ENCODE peak calls at places on chromosomes 3 and 15, in seven cellular contexts. K is cardiac fibroblast, G is heart left ventricle, R is astrocyte of the spinal cord, L is GM10248, F is thyroid gland, O is bronchial epithelial cell. M is an unnamed sample.

GRCh38 chr15:31932581-31932980 is 97.7 kb upstream of the CHRNA7 start:
- DNase-seq in K (no peak), G (no peak), R (peak), L (no peak), F (no peak), O (no peak), M (no peak)

GRCh38 chr3:170471149-170471548 is 52.5 kb downstream of the CLDN11 start:
- DNase-seq in K (no peak), G (no peak), R (no peak), L (no peak), F (no peak), O (no peak), M (no peak)

GRCh38 chr3:18870074-18870640 is 278.2 kb upstream of the KCNH8 start:
- DNase-seq in K (no peak), G (no peak), R (no peak), L (no peak), F (no peak), O (no peak), M (no peak)

GRCh38 chr3:141699907-141700306 is 38.2 kb upstream of the RNF7 start:
- DNase-seq in K (peak), G (no peak), R (no peak), L (no peak), F (peak), O (no peak), M (no peak)

GRCh38 chr15:34116620-34117019 is 14.7 kb downstream of the PGBD4 start:
- DNase-seq in K (no peak), G (no peak), R (no peak), L (no peak), F (no peak), O (no peak), M (no peak)

GRCh38 chr3:31094048-31094447 is 199.6 kb upstream of the GADL1 start:
- DNase-seq in K (no peak), G (no peak), R (no peak), L (no peak), F (no peak), O (peak), M (no peak)

GRCh38 chr15:29050870-29051269 is 165.1 kb downstream of the APBA2 start:
- DNase-seq in K (peak), G (no peak), R (peak), L (no peak), F (no peak), O (no peak), M (no peak)

GRCh38 chr3:148255981-148256969 is 441.4 kb upstream of the AGTR1 start:
- DNase-seq in K (no peak), G (no peak), R (no peak), L (no peak), F (no peak), O (no peak), M (no peak)

GRCh38 chr15:33310481-33311311 is at the start of gene RYR3:
- DNase-seq in K (peak), G (no peak), R (peak), L (no peak), F (peak), O (peak), M (no peak)

GRCh38 chr3:142106536-142106935 is 42.8 kb downstream of the TFDP2 start:
- DNase-seq in K (no peak), G (no peak), R (no peak), L (no peak), F (no peak), O (no peak), M (no peak)

GRCh38 chr3:170081079-170081741 is 43.4 kb downstream of the GPR160 start:
- DNase-seq in K (peak), G (no peak), R (peak), L (no peak), F (no peak), O (no peak), M (no peak)

GRCh38 chr3:139222100-139222657 is 121.6 kb upstream of the MRPS22 start:
- DNase-seq in K (no peak), G (no peak), R (no peak), L (no peak), F (no peak), O (no peak), M (no peak)

GRCh38 chr15:29045717-29046116 is 159.9 kb downstream of the APBA2 start:
- DNase-seq in K (no peak), G (no peak), R (peak), L (no peak), F (no peak), O (peak), M (no peak)

GRCh38 chr3:155192957-155193746 is 100.3 kb downstream of the STRIT1 start:
- DNase-seq in K (no peak), G (no peak), R (no peak), L (no peak), F (no peak), O (no peak), M (no peak)

GRCh38 chr3:43081796-43082195 is 24.1 kb downstream of the POMGNT2 start:
- DNase-seq in K (no peak), G (no peak), R (no peak), L (no peak), F (no peak), O (no peak), M (no peak)

GRCh38 chr15:75104804-75105557 is 81.6 kb downstream of the PPCDC start:
- DNase-seq in K (peak), G (no peak), R (peak), L (peak), F (peak), O (peak), M (peak)

GRCh38 chr3:175163686-175164085 is 304.6 kb downstream of the NAALADL2 start:
- DNase-seq in K (no peak), G (no peak), R (peak), L (no peak), F (peak), O (peak), M (no peak)

GRCh38 chr3:38136272-38136806 is 588 bp downstream of the ACAA1 start:
- DNase-seq in K (no peak), G (no peak), R (no peak), L (no peak), F (peak), O (no peak), M (peak)

GRCh38 chr3:115245437-115245836 is 98.3 kb upstream of the ZBTB20 start:
- DNase-seq in K (peak), G (no peak), R (peak), L (no peak), F (no peak), O (peak), M (no peak)

GRCh38 chr3:152609891-152610290 is 225.0 kb upstream of the P2RY1 start:
- DNase-seq in K (no peak), G (no peak), R (no peak), L (no peak), F (peak), O (no peak), M (no peak)

GRCh38 chr15:41848595-41848994 is 9.9 kb downstream of the PLA2G4B start:
- DNase-seq in K (no peak), G (no peak), R (no peak), L (no peak), F (no peak), O (no peak), M (no peak)

GRCh38 chr3:115351193-115351592 is 204.1 kb upstream of the ZBTB20 start:
- DNase-seq in K (no peak), G (no peak), R (no peak), L (no peak), F (no peak), O (no peak), M (no peak)

GRCh38 chr3:65659396-65659795 is 379.3 kb downstream of the MAGI1 start:
- DNase-seq in K (no peak), G (no peak), R (no peak), L (no peak), F (no peak), O (no peak), M (no peak)

GRCh38 chr15:90869601-90870353 is 1.4 kb downstream of the FURIN start:
- DNase-seq in K (peak), G (peak), R (peak), L (no peak), F (peak), O (peak), M (no peak)

DNA sequence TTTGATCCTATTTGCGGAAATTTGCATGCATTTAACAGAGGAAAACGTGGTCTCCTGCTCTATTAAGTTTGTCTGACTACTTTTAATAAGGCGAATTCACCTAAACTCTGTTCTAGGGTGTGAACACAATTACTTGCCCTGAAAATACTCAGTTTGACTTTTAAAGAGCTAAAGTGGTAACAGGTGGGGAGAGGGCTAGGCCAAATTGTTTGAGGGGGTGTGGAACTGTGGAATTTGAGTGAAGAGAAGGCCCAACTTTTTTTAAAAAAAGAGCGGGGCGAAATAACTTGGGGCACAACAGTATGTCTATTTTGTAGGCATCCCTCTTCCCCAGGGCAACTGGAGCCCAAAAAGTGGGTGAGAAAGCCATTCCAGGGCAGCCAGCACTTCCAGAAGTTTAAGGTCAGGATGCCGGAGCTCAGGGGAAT is 580 bp upstream of the FXR1 start:
- DNase-seq in K (no peak), G (no peak), R (no peak), L (no peak), F (no peak), O (no peak), M (no peak)
- TF ChIP-seq CTCF in K (no peak), G (no peak), R (no peak), L (no peak), F (no peak), O (no peak), M (no peak)

GRCh38 chr3:185280572-185281365 is 26.9 kb upstream of the EHHADH start:
- DNase-seq in K (peak), G (no peak), R (peak), L (peak), F (no peak), O (peak), M (peak)
- TF ChIP-seq CTCF in K (peak), G (peak), R (peak), L (peak), F (peak), O (peak), M (peak)

GRCh38 chr3:100556656-100557310 is 52.6 kb upstream of the ADGRG7 start:
- DNase-seq in K (peak), G (no peak), R (peak), L (no peak), F (no peak), O (peak), M (no peak)

GRCh38 chr3:100558233-100558632 is 51.2 kb upstream of the ADGRG7 start:
- DNase-seq in K (no peak), G (no peak), R (no peak), L (no peak), F (no peak), O (no peak), M (no peak)

GRCh38 chr3:100548053-100548452 is 55.6 kb downstream of the TMEM45A start:
- DNase-seq in K (no peak), G (no peak), R (no peak), L (no peak), F (no peak), O (peak), M (no peak)

GRCh38 chr3:100554373-100554676 is 55.1 kb upstream of the ADGRG7 start:
- DNase-seq in K (no peak), G (no peak), R (no peak), L (no peak), F (no peak), O (no peak), M (no peak)

DNA sequence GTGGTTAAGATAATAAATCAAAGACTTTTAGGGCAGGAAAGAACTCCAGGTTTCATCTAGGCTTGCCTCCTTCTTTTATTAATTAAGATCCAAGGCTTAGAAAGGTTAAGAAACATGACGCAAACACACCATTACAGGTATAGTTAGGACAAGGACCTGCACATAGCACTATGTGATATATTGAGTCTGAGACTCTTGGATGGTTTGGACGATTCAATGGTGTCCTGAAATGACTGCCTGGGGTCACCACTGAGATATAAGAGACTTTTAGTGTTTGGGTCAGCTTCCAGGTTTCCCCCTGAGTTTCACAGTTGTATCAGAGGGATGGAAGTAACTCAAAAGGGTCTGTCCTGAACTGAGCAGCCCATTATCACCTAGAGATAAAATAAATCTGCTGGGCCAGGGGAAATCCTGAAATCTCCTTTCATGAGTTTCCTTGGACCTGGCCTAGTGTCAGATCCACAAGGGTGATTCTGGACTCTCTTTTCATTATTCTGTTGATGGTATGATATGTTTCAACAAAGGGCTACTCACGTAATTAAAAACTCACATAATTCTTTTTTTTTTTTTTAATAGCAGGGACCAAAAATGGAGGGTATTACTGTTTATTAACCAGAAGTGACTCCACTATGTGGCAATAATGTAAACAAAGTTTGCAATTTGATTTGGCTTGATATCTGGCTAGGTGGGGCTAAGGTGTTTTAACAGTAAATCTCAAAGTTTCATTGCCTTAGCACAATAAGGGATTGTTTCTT is 55.6 kb upstream of the ADGRG7 start:
- DNase-seq in K (no peak), G (no peak), R (no peak), L (no peak), F (no peak), O (no peak), M (no peak)
- TF ChIP-seq CTCF in K (no peak), G (no peak), R (no peak), L (no peak), F (no peak), O (no peak), M (no peak)

DNA sequence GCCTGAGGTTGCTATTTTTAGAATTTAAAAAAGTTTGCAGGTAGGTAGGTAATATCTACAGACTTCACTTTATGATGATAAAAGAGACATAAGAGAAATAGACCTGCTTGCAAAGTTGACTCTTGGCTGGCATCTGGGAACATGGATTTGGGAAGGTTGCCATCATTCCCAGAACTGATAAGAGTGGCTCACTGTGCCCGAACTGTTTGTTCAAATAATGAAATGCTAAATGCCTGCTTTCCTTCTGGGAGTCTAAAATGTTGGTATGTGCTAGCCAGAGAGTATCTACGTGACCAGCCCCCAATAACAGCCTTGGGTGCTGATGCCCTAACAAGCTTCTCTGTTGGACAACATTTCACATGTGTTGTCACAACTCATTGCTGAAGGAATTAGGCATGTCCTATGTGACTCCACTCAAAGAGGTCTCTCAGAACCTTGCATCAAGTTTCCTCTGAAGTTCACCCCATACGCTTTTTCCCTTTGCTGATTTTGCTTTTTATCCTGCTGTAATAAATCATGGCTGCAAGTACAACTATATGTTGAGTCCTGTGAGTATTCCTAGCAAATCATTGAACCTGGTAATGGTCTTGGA is 95.5 kb downstream of the FHIT start:
- DNase-seq in K (no peak), G (no peak), R (no peak), L (no peak), F (no peak), O (no peak), M (no peak)
- TF ChIP-seq CTCF in K (no peak), G (no peak), R (no peak), L (no peak), F (no peak), O (no peak), M (no peak)

GRCh38 chr3:107493134-107493533 is 29.6 kb upstream of the BBX start:
- DNase-seq in K (no peak), G (no peak), R (no peak), L (no peak), F (no peak), O (no peak), M (no peak)
- TF ChIP-seq CTCF in K (no peak), G (no peak), R (no peak), L (no peak), F (no peak), O (no peak), M (no peak)

DNA sequence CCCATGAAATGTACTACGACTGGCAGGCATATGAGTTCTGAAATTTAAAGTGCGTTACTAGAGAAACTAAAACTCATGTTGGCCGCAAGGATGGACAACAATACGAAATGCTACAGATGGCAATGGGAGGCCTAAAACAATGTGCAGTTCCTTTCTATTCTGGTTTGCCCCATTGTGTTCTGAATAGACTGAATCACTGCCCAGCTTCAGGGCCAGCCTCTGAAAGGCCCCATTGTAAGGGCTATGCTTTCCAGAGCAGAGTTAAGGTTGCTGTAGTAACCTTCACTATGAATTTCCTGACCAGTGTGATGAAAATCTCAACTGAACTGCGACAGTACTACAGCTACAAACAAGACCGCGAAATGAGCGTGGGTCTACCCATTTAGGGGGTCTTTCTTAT is 80.3 kb downstream of the MYO1E start:
- DNase-seq in K (peak), G (no peak), R (peak), L (no peak), F (no peak), O (no peak), M (no peak)
- TF ChIP-seq CTCF in K (no peak), G (no peak), R (no peak), L (no peak), F (no peak), O (no peak), M (no peak)

GRCh38 chr3:184174646-184175492 is at the start of gene AP2M1:
- DNase-seq in K (peak), G (peak), R (peak), L (peak), F (peak), O (peak), M (peak)
- TF ChIP-seq CTCF in K (no peak), G (no peak), R (peak), L (peak), F (no peak), O (peak), M (no peak)

GRCh38 chr3:63911395-63911900 is 735 bp downstream of the SCAANT1 start:
- DNase-seq in K (no peak), G (no peak), R (no peak), L (no peak), F (no peak), O (peak), M (peak)

GRCh38 chr3:63912768-63913588 is 795 bp upstream of the SCAANT1 start:
- DNase-seq in K (peak), G (peak), R (peak), L (peak), F (peak), O (peak), M (peak)

GRCh38 chr3:63914312-63914711 is 2.1 kb upstream of the SCAANT1 start:
- DNase-seq in K (peak), G (no peak), R (no peak), L (no peak), F (peak), O (peak), M (no peak)

GRCh38 chr3:63910873-63911272 is 1.3 kb downstream of the SCAANT1 start:
- DNase-seq in K (no peak), G (no peak), R (no peak), L (peak), F (no peak), O (peak), M (peak)

DNA sequence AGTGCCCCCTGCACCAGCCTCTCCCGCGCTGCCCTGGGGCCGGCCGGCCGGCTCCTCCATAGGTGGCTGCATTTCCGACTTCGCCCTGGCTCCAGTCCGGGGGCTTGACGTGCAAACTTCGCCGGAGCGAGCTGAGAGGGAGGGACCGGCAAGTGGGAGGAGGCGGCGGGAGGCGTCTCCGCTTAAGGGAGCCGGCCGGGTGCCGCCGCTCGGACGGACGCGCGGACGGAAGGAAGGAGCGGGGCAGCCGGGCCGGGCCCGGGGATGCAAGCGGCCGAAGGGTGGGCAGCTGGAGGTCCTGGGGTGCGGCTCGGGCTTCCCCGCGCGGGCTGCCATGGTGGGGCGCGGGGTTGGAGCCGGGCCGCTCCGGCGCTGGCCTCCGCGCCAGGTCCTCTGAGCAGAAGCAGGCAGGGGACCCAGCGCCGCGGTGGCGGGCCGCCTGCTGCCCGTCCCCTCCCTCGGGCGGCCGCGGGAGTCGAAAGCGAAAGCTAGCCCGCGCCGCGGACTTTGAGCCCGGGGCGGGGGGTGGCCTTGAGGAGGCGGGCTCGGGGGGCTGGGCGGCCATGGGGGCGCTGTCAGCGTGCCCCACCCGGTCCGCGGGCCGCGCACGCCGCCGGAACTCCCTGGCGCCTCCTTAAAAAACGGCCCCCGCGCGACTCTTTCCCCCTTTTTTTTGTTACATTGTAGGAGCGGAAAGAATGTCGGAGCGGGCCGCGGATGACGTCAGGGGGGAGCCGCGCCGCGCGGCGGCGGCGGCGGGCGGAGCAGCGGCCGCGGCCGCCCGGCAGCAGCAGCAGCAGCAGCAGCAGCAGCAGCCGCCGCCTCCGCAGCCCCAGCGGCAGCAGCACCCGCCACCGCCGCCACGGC is at the start of gene SCAANT1:
- DNase-seq in K (peak), G (peak), R (peak), L (peak), F (peak), O (peak), M (peak)
- TF ChIP-seq CTCF in K (no peak), G (no peak), R (no peak), L (no peak), F (peak), O (no peak), M (no peak)